ENCODE peak calls at places on chromosome 10, in nine cellular contexts. One of them, this sample, is unnamed.

GRCh38 chr10:77925410-77925794 is 1.2 kb downstream of the DLG5 start:
- DNase-seq in CD8-positive, alpha-beta T cell: no peak
- DNase-seq in GM19239: no peak
- DNase-seq in NCI-H1105 treated with DMSO at 0.1 percent for 48 hours: peak; percentile 5
- DNase-seq in heart right ventricle: peak; percentile 31
- DNase-seq in stimulated activated CD4-positive, alpha-beta T cell treated with anti-CD3 and anti-CD28 coated beads, Interleukin-2, amount 100 ng/mL, for 48 hours: no peak
- DNase-seq in ovary: peak; percentile 41
- DNase-seq in GM04503: no peak
- DNase-seq in sciatic nerve: no peak
- DNase-seq in this sample: no peak

GRCh38 chr10:49652416-49653385 is 26.8 kb upstream of the C10orf53 start:
- DNase-seq in heart right ventricle: no peak
- DNase-seq in NCI-H1105 treated with DMSO at 0.1 percent for 48 hours: no peak
- DNase-seq in GM19239: no peak
- DNase-seq in CD8-positive, alpha-beta T cell: peak; percentile 27
- DNase-seq in sciatic nerve: no peak
- DNase-seq in stimulated activated CD4-positive, alpha-beta T cell treated with anti-CD3 and anti-CD28 coated beads, Interleukin-2, amount 100 ng/mL, for 48 hours: no peak
- DNase-seq in ovary: no peak
- DNase-seq in GM04503: no peak
- DNase-seq in this sample: peak; percentile 10

GRCh38 chr10:44382981-44383748 is 1.7 kb downstream of the CXCL12 start:
- DNase-seq in ovary: no peak
- DNase-seq in GM04503: no peak
- DNase-seq in GM19239: no peak
- DNase-seq in NCI-H1105 treated with DMSO at 0.1 percent for 48 hours: no peak
- DNase-seq in stimulated activated CD4-positive, alpha-beta T cell treated with anti-CD3 and anti-CD28 coated beads, Interleukin-2, amount 100 ng/mL, for 48 hours: no peak
- DNase-seq in CD8-positive, alpha-beta T cell: peak; percentile 19
- DNase-seq in sciatic nerve: peak; percentile 58
- DNase-seq in heart right ventricle: no peak
- DNase-seq in this sample: peak; percentile 80

GRCh38 chr10:5606321-5606720 is 60.1 kb downstream of the ASB13 start:
- DNase-seq in GM19239: no peak
- DNase-seq in ovary: no peak
- DNase-seq in GM04503: no peak
- DNase-seq in sciatic nerve: no peak
- DNase-seq in CD8-positive, alpha-beta T cell: no peak
- DNase-seq in NCI-H1105 treated with DMSO at 0.1 percent for 48 hours: no peak
- DNase-seq in heart right ventricle: no peak
- DNase-seq in stimulated activated CD4-positive, alpha-beta T cell treated with anti-CD3 and anti-CD28 coated beads, Interleukin-2, amount 100 ng/mL, for 48 hours: no peak
- DNase-seq in this sample: no peak

GRCh38 chr10:3926675-3927525 is 141.9 kb upstream of the KLF6 start:
- DNase-seq in heart right ventricle: no peak
- DNase-seq in sciatic nerve: no peak
- DNase-seq in ovary: no peak
- DNase-seq in stimulated activated CD4-positive, alpha-beta T cell treated with anti-CD3 and anti-CD28 coated beads, Interleukin-2, amount 100 ng/mL, for 48 hours: no peak
- DNase-seq in GM19239: no peak
- DNase-seq in GM04503: no peak
- DNase-seq in NCI-H1105 treated with DMSO at 0.1 percent for 48 hours: no peak
- DNase-seq in CD8-positive, alpha-beta T cell: no peak
- DNase-seq in this sample: no peak

GRCh38 chr10:103982639-103983038 is 15.7 kb downstream of the SLK start:
- DNase-seq in GM04503: no peak
- DNase-seq in CD8-positive, alpha-beta T cell: no peak
- DNase-seq in GM19239: no peak
- DNase-seq in sciatic nerve: no peak
- DNase-seq in stimulated activated CD4-positive, alpha-beta T cell treated with anti-CD3 and anti-CD28 coated beads, Interleukin-2, amount 100 ng/mL, for 48 hours: no peak
- DNase-seq in NCI-H1105 treated with DMSO at 0.1 percent for 48 hours: peak; percentile 10
- DNase-seq in heart right ventricle: peak; percentile 17
- DNase-seq in ovary: no peak
- DNase-seq in this sample: no peak

GRCh38 chr10:89392974-89393373 is 551 bp downstream of the IFIT1 start:
- DNase-seq in GM19239: no peak
- DNase-seq in GM04503: no peak
- DNase-seq in heart right ventricle: no peak
- DNase-seq in sciatic nerve: no peak
- DNase-seq in NCI-H1105 treated with DMSO at 0.1 percent for 48 hours: no peak
- DNase-seq in stimulated activated CD4-positive, alpha-beta T cell treated with anti-CD3 and anti-CD28 coated beads, Interleukin-2, amount 100 ng/mL, for 48 hours: no peak
- DNase-seq in ovary: no peak
- DNase-seq in CD8-positive, alpha-beta T cell: no peak
- DNase-seq in this sample: no peak

GRCh38 chr10:543131-543530 is 146.3 kb downstream of the DIP2C start:
- DNase-seq in sciatic nerve: peak; percentile 9
- DNase-seq in GM04503: no peak
- DNase-seq in CD8-positive, alpha-beta T cell: no peak
- DNase-seq in heart right ventricle: no peak
- DNase-seq in GM19239: no peak
- DNase-seq in ovary: no peak
- DNase-seq in NCI-H1105 treated with DMSO at 0.1 percent for 48 hours: no peak
- DNase-seq in stimulated activated CD4-positive, alpha-beta T cell treated with anti-CD3 and anti-CD28 coated beads, Interleukin-2, amount 100 ng/mL, for 48 hours: no peak
- DNase-seq in this sample: no peak

GRCh38 chr10:76408646-76409045 is 977.2 kb downstream of the LRMDA start:
- DNase-seq in NCI-H1105 treated with DMSO at 0.1 percent for 48 hours: no peak
- DNase-seq in CD8-positive, alpha-beta T cell: no peak
- DNase-seq in stimulated activated CD4-positive, alpha-beta T cell treated with anti-CD3 and anti-CD28 coated beads, Interleukin-2, amount 100 ng/mL, for 48 hours: no peak
- DNase-seq in ovary: no peak
- DNase-seq in sciatic nerve: no peak
- DNase-seq in heart right ventricle: no peak
- DNase-seq in GM19239: no peak
- DNase-seq in GM04503: no peak
- DNase-seq in this sample: no peak

GRCh38 chr10:88090568-88091214 is 227.3 kb downstream of the PTEN start:
- DNase-seq in CD8-positive, alpha-beta T cell: no peak
- DNase-seq in ovary: no peak
- DNase-seq in GM04503: no peak
- DNase-seq in sciatic nerve: no peak
- DNase-seq in NCI-H1105 treated with DMSO at 0.1 percent for 48 hours: no peak
- DNase-seq in stimulated activated CD4-positive, alpha-beta T cell treated with anti-CD3 and anti-CD28 coated beads, Interleukin-2, amount 100 ng/mL, for 48 hours: no peak
- DNase-seq in heart right ventricle: no peak
- DNase-seq in GM19239: no peak
- DNase-seq in this sample: no peak

GRCh38 chr10:29039091-29039490 is 249.8 kb upstream of the LYZL1 start:
- DNase-seq in NCI-H1105 treated with DMSO at 0.1 percent for 48 hours: no peak
- DNase-seq in ovary: no peak
- DNase-seq in heart right ventricle: no peak
- DNase-seq in stimulated activated CD4-positive, alpha-beta T cell treated with anti-CD3 and anti-CD28 coated beads, Interleukin-2, amount 100 ng/mL, for 48 hours: no peak
- DNase-seq in GM04503: no peak
- DNase-seq in CD8-positive, alpha-beta T cell: no peak
- DNase-seq in sciatic nerve: no peak
- DNase-seq in GM19239: no peak
- DNase-seq in this sample: no peak

GRCh38 chr10:131948501-131948900 is 33.2 kb downstream of the BNIP3 start:
- DNase-seq in CD8-positive, alpha-beta T cell: no peak
- DNase-seq in GM19239: no peak
- DNase-seq in ovary: no peak
- DNase-seq in GM04503: no peak
- DNase-seq in NCI-H1105 treated with DMSO at 0.1 percent for 48 hours: no peak
- DNase-seq in stimulated activated CD4-positive, alpha-beta T cell treated with anti-CD3 and anti-CD28 coated beads, Interleukin-2, amount 100 ng/mL, for 48 hours: no peak
- DNase-seq in sciatic nerve: peak; percentile 38
- DNase-seq in heart right ventricle: no peak
- DNase-seq in this sample: no peak

GRCh38 chr10:124225468-124226270 is 132.3 kb upstream of the CHST15 start:
- DNase-seq in GM04503: no peak
- DNase-seq in CD8-positive, alpha-beta T cell: no peak
- DNase-seq in ovary: no peak
- DNase-seq in stimulated activated CD4-positive, alpha-beta T cell treated with anti-CD3 and anti-CD28 coated beads, Interleukin-2, amount 100 ng/mL, for 48 hours: peak; percentile 6
- DNase-seq in heart right ventricle: no peak
- DNase-seq in NCI-H1105 treated with DMSO at 0.1 percent for 48 hours: no peak
- DNase-seq in sciatic nerve: peak; percentile 19
- DNase-seq in GM19239: no peak
- DNase-seq in this sample: no peak

GRCh38 chr10:33901166-33901565 is 566.7 kb upstream of the NRP1 start:
- DNase-seq in NCI-H1105 treated with DMSO at 0.1 percent for 48 hours: no peak
- DNase-seq in sciatic nerve: no peak
- DNase-seq in heart right ventricle: peak; percentile 16
- DNase-seq in stimulated activated CD4-positive, alpha-beta T cell treated with anti-CD3 and anti-CD28 coated beads, Interleukin-2, amount 100 ng/mL, for 48 hours: no peak
- DNase-seq in ovary: peak; percentile 18
- DNase-seq in GM04503: peak; percentile 37
- DNase-seq in CD8-positive, alpha-beta T cell: no peak
- DNase-seq in GM19239: no peak
- DNase-seq in this sample: no peak

GRCh38 chr10:86333813-86334514 is 32.6 kb downstream of the GRID1 start:
- DNase-seq in stimulated activated CD4-positive, alpha-beta T cell treated with anti-CD3 and anti-CD28 coated beads, Interleukin-2, amount 100 ng/mL, for 48 hours: no peak
- DNase-seq in ovary: no peak
- DNase-seq in GM04503: no peak
- DNase-seq in CD8-positive, alpha-beta T cell: no peak
- DNase-seq in sciatic nerve: no peak
- DNase-seq in NCI-H1105 treated with DMSO at 0.1 percent for 48 hours: peak; percentile 89
- DNase-seq in GM19239: no peak
- DNase-seq in heart right ventricle: no peak
- DNase-seq in this sample: no peak

GRCh38 chr10:119135517-119135890 is 30.0 kb downstream of the SFXN4 start:
- DNase-seq in NCI-H1105 treated with DMSO at 0.1 percent for 48 hours: no peak
- DNase-seq in GM04503: no peak
- DNase-seq in CD8-positive, alpha-beta T cell: no peak
- DNase-seq in ovary: no peak
- DNase-seq in heart right ventricle: no peak
- DNase-seq in GM19239: no peak
- DNase-seq in stimulated activated CD4-positive, alpha-beta T cell treated with anti-CD3 and anti-CD28 coated beads, Interleukin-2, amount 100 ng/mL, for 48 hours: no peak
- DNase-seq in sciatic nerve: no peak
- DNase-seq in this sample: peak; percentile 25

GRCh38 chr10:51302316-51302715 is 228.0 kb downstream of the PRKG1 start:
- DNase-seq in ovary: no peak
- DNase-seq in GM19239: no peak
- DNase-seq in CD8-positive, alpha-beta T cell: no peak
- DNase-seq in sciatic nerve: no peak
- DNase-seq in NCI-H1105 treated with DMSO at 0.1 percent for 48 hours: no peak
- DNase-seq in heart right ventricle: no peak
- DNase-seq in stimulated activated CD4-positive, alpha-beta T cell treated with anti-CD3 and anti-CD28 coated beads, Interleukin-2, amount 100 ng/mL, for 48 hours: no peak
- DNase-seq in GM04503: no peak
- DNase-seq in this sample: no peak

GRCh38 chr10:86113501-86113900 is 253.1 kb downstream of the GRID1 start:
- DNase-seq in ovary: no peak
- DNase-seq in sciatic nerve: no peak
- DNase-seq in CD8-positive, alpha-beta T cell: no peak
- DNase-seq in NCI-H1105 treated with DMSO at 0.1 percent for 48 hours: no peak
- DNase-seq in stimulated activated CD4-positive, alpha-beta T cell treated with anti-CD3 and anti-CD28 coated beads, Interleukin-2, amount 100 ng/mL, for 48 hours: no peak
- DNase-seq in GM04503: no peak
- DNase-seq in GM19239: no peak
- DNase-seq in heart right ventricle: no peak
- DNase-seq in this sample: peak; percentile 65

GRCh38 chr10:13439771-13440708 is 88.8 kb downstream of the BEND7 start:
- DNase-seq in CD8-positive, alpha-beta T cell: peak; percentile 79
- DNase-seq in NCI-H1105 treated with DMSO at 0.1 percent for 48 hours: peak; percentile 61
- DNase-seq in ovary: peak; percentile 27
- DNase-seq in stimulated activated CD4-positive, alpha-beta T cell treated with anti-CD3 and anti-CD28 coated beads, Interleukin-2, amount 100 ng/mL, for 48 hours: peak; percentile 62
- DNase-seq in heart right ventricle: peak; percentile 40
- DNase-seq in GM19239: peak; percentile 61
- DNase-seq in GM04503: no peak
- DNase-seq in sciatic nerve: peak; percentile 69
- DNase-seq in this sample: no peak

GRCh38 chr10:70965566-70965965 is 77.2 kb upstream of the PCBD1 start:
- DNase-seq in GM19239: no peak
- DNase-seq in GM04503: no peak
- DNase-seq in CD8-positive, alpha-beta T cell: no peak
- DNase-seq in sciatic nerve: no peak
- DNase-seq in ovary: no peak
- DNase-seq in heart right ventricle: no peak
- DNase-seq in stimulated activated CD4-positive, alpha-beta T cell treated with anti-CD3 and anti-CD28 coated beads, Interleukin-2, amount 100 ng/mL, for 48 hours: no peak
- DNase-seq in NCI-H1105 treated with DMSO at 0.1 percent for 48 hours: no peak
- DNase-seq in this sample: no peak

GRCh38 chr10:131982185-131982756 is 548 bp upstream of the BNIP3 start:
- DNase-seq in CD8-positive, alpha-beta T cell: no peak
- DNase-seq in stimulated activated CD4-positive, alpha-beta T cell treated with anti-CD3 and anti-CD28 coated beads, Interleukin-2, amount 100 ng/mL, for 48 hours: no peak
- DNase-seq in GM04503: no peak
- DNase-seq in sciatic nerve: no peak
- DNase-seq in NCI-H1105 treated with DMSO at 0.1 percent for 48 hours: no peak
- DNase-seq in ovary: no peak
- DNase-seq in GM19239: peak; percentile 36
- DNase-seq in heart right ventricle: no peak
- DNase-seq in this sample: no peak

GRCh38 chr10:110860576-110861241 is 11.0 kb upstream of the PDCD4 start:
- DNase-seq in ovary: no peak
- DNase-seq in heart right ventricle: no peak
- DNase-seq in NCI-H1105 treated with DMSO at 0.1 percent for 48 hours: no peak
- DNase-seq in GM04503: no peak
- DNase-seq in GM19239: no peak
- DNase-seq in stimulated activated CD4-positive, alpha-beta T cell treated with anti-CD3 and anti-CD28 coated beads, Interleukin-2, amount 100 ng/mL, for 48 hours: no peak
- DNase-seq in CD8-positive, alpha-beta T cell: peak; percentile 79
- DNase-seq in sciatic nerve: no peak
- DNase-seq in this sample: peak; percentile 78

GRCh38 chr10:63578501-63578900 is 57.3 kb downstream of the REEP3 start:
- DNase-seq in sciatic nerve: no peak
- DNase-seq in heart right ventricle: no peak
- DNase-seq in NCI-H1105 treated with DMSO at 0.1 percent for 48 hours: no peak
- DNase-seq in GM19239: no peak
- DNase-seq in stimulated activated CD4-positive, alpha-beta T cell treated with anti-CD3 and anti-CD28 coated beads, Interleukin-2, amount 100 ng/mL, for 48 hours: no peak
- DNase-seq in CD8-positive, alpha-beta T cell: no peak
- DNase-seq in GM04503: no peak
- DNase-seq in ovary: no peak
- DNase-seq in this sample: no peak

GRCh38 chr10:15155978-15156377 is 12.5 kb downstream of the NMT2 start:
- DNase-seq in GM04503: no peak
- DNase-seq in stimulated activated CD4-positive, alpha-beta T cell treated with anti-CD3 and anti-CD28 coated beads, Interleukin-2, amount 100 ng/mL, for 48 hours: no peak
- DNase-seq in CD8-positive, alpha-beta T cell: no peak
- DNase-seq in ovary: no peak
- DNase-seq in sciatic nerve: no peak
- DNase-seq in heart right ventricle: no peak
- DNase-seq in GM19239: no peak
- DNase-seq in NCI-H1105 treated with DMSO at 0.1 percent for 48 hours: no peak
- DNase-seq in this sample: no peak

GRCh38 chr10:12121673-12122072 is 7.8 kb upstream of the SEC61A2 start:
- DNase-seq in heart right ventricle: no peak
- DNase-seq in stimulated activated CD4-positive, alpha-beta T cell treated with anti-CD3 and anti-CD28 coated beads, Interleukin-2, amount 100 ng/mL, for 48 hours: no peak
- DNase-seq in GM04503: no peak
- DNase-seq in CD8-positive, alpha-beta T cell: no peak
- DNase-seq in ovary: no peak
- DNase-seq in NCI-H1105 treated with DMSO at 0.1 percent for 48 hours: no peak
- DNase-seq in sciatic nerve: no peak
- DNase-seq in GM19239: no peak
- DNase-seq in this sample: no peak

GRCh38 chr10:95394161-95394880 is 103.5 kb upstream of the PDLIM1 start:
- DNase-seq in CD8-positive, alpha-beta T cell: no peak
- DNase-seq in sciatic nerve: no peak
- DNase-seq in stimulated activated CD4-positive, alpha-beta T cell treated with anti-CD3 and anti-CD28 coated beads, Interleukin-2, amount 100 ng/mL, for 48 hours: no peak
- DNase-seq in GM04503: no peak
- DNase-seq in heart right ventricle: no peak
- DNase-seq in GM19239: no peak
- DNase-seq in ovary: no peak
- DNase-seq in NCI-H1105 treated with DMSO at 0.1 percent for 48 hours: no peak
- DNase-seq in this sample: no peak

GRCh38 chr10:101031796-101032636 is 982 bp downstream of the SFXN3 start:
- DNase-seq in sciatic nerve: peak; percentile 91
- DNase-seq in NCI-H1105 treated with DMSO at 0.1 percent for 48 hours: peak; percentile 37
- DNase-seq in ovary: peak; percentile 74
- DNase-seq in heart right ventricle: peak; percentile 87
- DNase-seq in stimulated activated CD4-positive, alpha-beta T cell treated with anti-CD3 and anti-CD28 coated beads, Interleukin-2, amount 100 ng/mL, for 48 hours: peak; percentile 59
- DNase-seq in GM19239: no peak
- DNase-seq in GM04503: no peak
- DNase-seq in CD8-positive, alpha-beta T cell: peak; percentile 83
- DNase-seq in this sample: peak; percentile 97

GRCh38 chr10:71375954-71376353 is 20.8 kb upstream of the CDH23 start:
- DNase-seq in stimulated activated CD4-positive, alpha-beta T cell treated with anti-CD3 and anti-CD28 coated beads, Interleukin-2, amount 100 ng/mL, for 48 hours: no peak
- DNase-seq in CD8-positive, alpha-beta T cell: no peak
- DNase-seq in heart right ventricle: no peak
- DNase-seq in sciatic nerve: no peak
- DNase-seq in ovary: no peak
- DNase-seq in NCI-H1105 treated with DMSO at 0.1 percent for 48 hours: no peak
- DNase-seq in GM19239: no peak
- DNase-seq in GM04503: no peak
- DNase-seq in this sample: no peak

GRCh38 chr10:34789993-34790506 is 25.0 kb downstream of the PARD3 start:
- DNase-seq in GM04503: no peak
- DNase-seq in stimulated activated CD4-positive, alpha-beta T cell treated with anti-CD3 and anti-CD28 coated beads, Interleukin-2, amount 100 ng/mL, for 48 hours: no peak
- DNase-seq in sciatic nerve: no peak
- DNase-seq in heart right ventricle: no peak
- DNase-seq in GM19239: peak; percentile 21
- DNase-seq in ovary: no peak
- DNase-seq in NCI-H1105 treated with DMSO at 0.1 percent for 48 hours: no peak
- DNase-seq in CD8-positive, alpha-beta T cell: no peak
- DNase-seq in this sample: no peak

GRCh38 chr10:112282086-112282485 is 1.1 kb upstream of the TECTB start:
- DNase-seq in stimulated activated CD4-positive, alpha-beta T cell treated with anti-CD3 and anti-CD28 coated beads, Interleukin-2, amount 100 ng/mL, for 48 hours: no peak
- DNase-seq in CD8-positive, alpha-beta T cell: no peak
- DNase-seq in sciatic nerve: no peak
- DNase-seq in NCI-H1105 treated with DMSO at 0.1 percent for 48 hours: no peak
- DNase-seq in GM19239: no peak
- DNase-seq in GM04503: no peak
- DNase-seq in heart right ventricle: no peak
- DNase-seq in ovary: no peak
- DNase-seq in this sample: no peak

GRCh38 chr10:84695983-84696382 is 367.6 kb downstream of the CCSER2 start:
- DNase-seq in ovary: no peak
- DNase-seq in stimulated activated CD4-positive, alpha-beta T cell treated with anti-CD3 and anti-CD28 coated beads, Interleukin-2, amount 100 ng/mL, for 48 hours: no peak
- DNase-seq in CD8-positive, alpha-beta T cell: no peak
- DNase-seq in heart right ventricle: no peak
- DNase-seq in NCI-H1105 treated with DMSO at 0.1 percent for 48 hours: no peak
- DNase-seq in sciatic nerve: no peak
- DNase-seq in GM04503: no peak
- DNase-seq in GM19239: no peak
- DNase-seq in this sample: peak; percentile 15